ENCODE peak calls at places on chromosomes 5 and 9, in nine cellular contexts. I, K, A, S, W, X, J, B and D are unnamed samples.

GRCh38 chr5:30390095-30390494 is 803.4 kb upstream of the CDH6 start:
- DNase-seq in S (no peak), B (no peak), K (no peak), X (no peak), W (no peak), J (no peak), A (no peak), I (no peak), D (no peak)

GRCh38 chr5:3604501-3604900 is 8.9 kb downstream of the IRX1 start:
- DNase-seq in A (no peak), I (no peak), W (no peak), K (no peak), X (no peak), B (peak; percentile 17), J (no peak), S (no peak), D (no peak)

GRCh38 chr5:151740336-151740942 is 18.0 kb downstream of the ATOX1 start:
- DNase-seq in K (peak; percentile 51), A (no peak), S (no peak), I (peak; percentile 40), X (peak; percentile 96), J (peak; percentile 76), B (no peak), W (peak; percentile 45), D (peak; percentile 46)

GRCh38 chr5:179605026-179605833 is 18.2 kb downstream of the HNRNPH1 start:
- DNase-seq in B (peak; percentile 48), W (no peak), J (no peak), X (peak; percentile 51), A (no peak), S (no peak), K (no peak), I (no peak), D (no peak)

GRCh38 chr9:16705121-16705604 is 165.3 kb downstream of the BNC2 start:
- DNase-seq in B (peak; percentile 76), K (peak; percentile 77), J (peak; percentile 95), S (peak; percentile 93), A (peak; percentile 57), I (peak; percentile 66), W (peak; percentile 42), X (peak; percentile 97), D (no peak)

GRCh38 chr9:137298401-137298982 is 3.6 kb downstream of the NRARP start:
- DNase-seq in I (peak; percentile 76), K (no peak), A (no peak), X (no peak), B (peak; percentile 64), S (no peak), J (no peak), W (peak; percentile 84), D (no peak)

GRCh38 chr5:112685929-112686328 is 51.8 kb upstream of the APC start:
- DNase-seq in K (no peak), A (no peak), X (peak; percentile 27), S (no peak), W (no peak), B (no peak), J (no peak), I (no peak), D (no peak)

GRCh38 chr5:88732181-88732633 is 150.8 kb downstream of the MEF2C start:
- DNase-seq in W (no peak), S (peak; percentile 32), X (no peak), K (no peak), A (no peak), B (no peak), I (peak; percentile 43), J (no peak), D (no peak)

GRCh38 chr5:137833463-137833862 is 34.2 kb upstream of the MYOT start:
- DNase-seq in B (no peak), W (no peak), J (peak; percentile 90), X (peak; percentile 47), S (no peak), I (no peak), K (no peak), A (no peak), D (no peak)

GRCh38 chr5:8685704-8686103 is 816.8 kb downstream of the MTRR start:
- DNase-seq in A (no peak), X (no peak), S (no peak), B (no peak), J (peak; percentile 45), W (no peak), I (no peak), K (no peak), D (no peak)
- TF ChIP-seq CTCF in A (no peak), X (peak; percentile 4), S (no peak), B (no peak), J (peak; percentile 72), W (no peak), I (no peak), K (no peak), D (no peak)

DNA sequence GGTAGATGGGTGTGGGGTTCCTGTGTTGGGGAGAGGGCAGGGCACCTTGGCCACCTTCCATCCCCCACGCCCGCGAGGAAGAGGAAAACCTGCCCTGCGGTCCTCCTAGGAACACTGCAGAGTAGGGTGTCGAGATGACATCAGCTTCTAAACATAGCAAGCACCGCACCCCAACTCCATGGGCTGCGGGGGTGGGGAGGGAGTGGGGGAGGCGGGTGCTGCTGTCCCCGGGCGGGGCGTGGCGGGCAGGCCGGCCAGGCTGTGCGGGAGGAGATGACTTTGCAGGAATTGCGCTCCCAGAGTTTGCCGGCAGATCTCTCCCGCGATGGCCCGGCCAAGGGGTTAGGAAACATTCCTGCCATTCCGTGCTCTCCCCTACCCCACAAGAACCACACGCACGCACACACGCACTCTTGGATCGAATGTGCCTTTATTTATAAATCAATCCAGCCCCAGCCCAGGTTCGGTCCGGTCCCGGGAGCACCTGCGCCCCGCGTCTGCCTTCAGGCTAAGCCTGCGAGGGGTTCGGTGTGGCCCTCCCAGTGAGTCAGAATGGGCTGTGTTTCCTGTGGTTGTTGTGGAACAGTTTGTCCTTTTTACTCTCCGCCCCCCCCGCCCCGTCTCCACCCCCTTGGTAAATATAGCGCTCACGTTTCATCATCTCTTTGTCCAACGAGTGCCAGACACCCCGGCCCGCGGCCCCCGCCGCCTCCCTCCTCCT is 5.2 kb upstream of the KLF9 start:
- DNase-seq in K (peak; percentile 95), W (peak; percentile 95), A (peak; percentile 97), I (peak; percentile 96), S (peak; percentile 89), X (peak; percentile 96), B (peak; percentile 99), J (peak; percentile 80), D (no peak)
- TF ChIP-seq CTCF in K (no peak), W (no peak), A (peak; percentile 10), I (no peak), S (no peak), X (no peak), B (peak; percentile 19), J (no peak), D (no peak)

GRCh38 chr5:56269216-56269927 is 36.2 kb upstream of the ANKRD55 start:
- DNase-seq in B (no peak), K (no peak), I (no peak), A (no peak), W (no peak), J (peak; percentile 37), S (no peak), X (peak; percentile 75), D (no peak)

GRCh38 chr5:56259002-56259511 is 25.9 kb upstream of the ANKRD55 start:
- DNase-seq in A (no peak), K (no peak), B (no peak), W (no peak), S (no peak), J (peak; percentile 54), I (no peak), X (peak; percentile 97), D (no peak)

GRCh38 chr5:56270058-56270457 is 36.9 kb upstream of the ANKRD55 start:
- DNase-seq in K (no peak), X (no peak), W (no peak), B (no peak), S (no peak), J (peak; percentile 12), A (no peak), I (no peak), D (no peak)

GRCh38 chr5:56262269-56262668 is 29.1 kb upstream of the ANKRD55 start:
- DNase-seq in W (no peak), K (no peak), X (no peak), S (no peak), B (no peak), A (no peak), J (no peak), I (no peak), D (no peak)

GRCh38 chr5:56264417-56265025 is 31.4 kb upstream of the ANKRD55 start:
- DNase-seq in X (peak; percentile 54), A (no peak), J (peak; percentile 66), I (no peak), W (no peak), S (no peak), K (no peak), B (no peak), D (no peak)
- TF ChIP-seq CTCF in X (peak; percentile 45), A (peak; percentile 56), J (peak; percentile 79), I (peak; percentile 46), W (peak; percentile 42), S (peak; percentile 38), K (peak; percentile 35), B (peak; percentile 58), D (peak; percentile 65)

GRCh38 chr5:154189819-154190651 is 498 bp upstream of the GALNT10 start:
- DNase-seq in A (peak; percentile 85), J (peak; percentile 71), S (peak; percentile 28), X (peak; percentile 66), W (peak; percentile 89), K (peak; percentile 88), B (peak; percentile 94), I (peak; percentile 90), D (peak; percentile 84)
- TF ChIP-seq CTCF in A (no peak), J (peak; percentile 58), S (peak; percentile 40), X (peak; percentile 39), W (peak; percentile 23), K (no peak), B (peak; percentile 53), I (peak; percentile 49), D (peak; percentile 29)

GRCh38 chr9:95107001-95107749 is 210.3 kb downstream of the FANCC start:
- DNase-seq in B (peak; percentile 55), I (no peak), J (no peak), X (peak; percentile 58), A (peak; percentile 46), K (no peak), S (peak; percentile 82), W (no peak), D (no peak)
- TF ChIP-seq CTCF in B (no peak), I (no peak), J (no peak), X (no peak), A (no peak), K (no peak), S (no peak), W (no peak), D (no peak)

GRCh38 chr5:120007619-120008018 is 378.3 kb downstream of the FAM170A start:
- DNase-seq in K (no peak), A (no peak), B (no peak), W (no peak), I (no peak), S (no peak), X (no peak), J (peak; percentile 75), D (no peak)
- TF ChIP-seq CTCF in K (no peak), A (no peak), B (no peak), W (no peak), I (no peak), S (no peak), X (no peak), J (no peak), D (no peak)